ENCODE peak calls at places on chromosomes 16 and 17, in four cellular contexts. F, M, P and U are unnamed samples.

GRCh38 chr16:17318200-17318599 is 152.6 kb downstream of the XYLT1 start:
- DNase-seq in F (no peak), M (no peak), P (peak), U (no peak)

GRCh38 chr17:20234266-20234665 is 225.1 kb downstream of the SPECC1 start:
- DNase-seq in F (peak), M (no peak), P (no peak), U (no peak)

GRCh38 chr16:10122546-10122945 is 59.7 kb downstream of the GRIN2A start:
- DNase-seq in F (no peak), M (peak), P (no peak), U (peak)

GRCh38 chr17:7572588-7573323 is 6.7 kb upstream of the CD68 start:
- DNase-seq in F (peak), M (peak), P (peak), U (peak)

GRCh38 chr17:1762233-1762905 is 509 bp downstream of the SERPINF1 start:
- DNase-seq in F (no peak), M (no peak), P (no peak), U (no peak)

GRCh38 chr16:86306046-86306644 is 204.2 kb upstream of the FOXF1 start:
- DNase-seq in F (no peak), M (no peak), P (peak), U (no peak)

GRCh38 chr16:86522639-86523038 is 12.3 kb downstream of the FOXF1 start:
- DNase-seq in F (no peak), M (no peak), P (no peak), U (no peak)

GRCh38 chr17:64315032-64315490 is 52.0 kb upstream of the TEX2 start:
- DNase-seq in F (no peak), M (no peak), P (peak), U (no peak)

GRCh38 chr16:87178177-87178863 is 138.9 kb downstream of the C16orf95 start:
- DNase-seq in F (no peak), M (no peak), P (peak), U (no peak)

GRCh38 chr17:8384801-8385335 is 1.9 kb upstream of the RPL26 start:
- DNase-seq in F (no peak), M (no peak), P (peak), U (no peak)

GRCh38 chr16:89890200-89890599 is 16.8 kb downstream of the TCF25 start:
- DNase-seq in F (no peak), M (no peak), P (no peak), U (no peak)

GRCh38 chr16:57611184-57611583 is 17.2 kb upstream of the ADGRG1 start:
- DNase-seq in F (no peak), M (no peak), P (peak), U (no peak)

GRCh38 chr16:87851141-87851587 is 18.1 kb downstream of the SLC7A5 start:
- DNase-seq in F (no peak), M (no peak), P (no peak), U (no peak)

GRCh38 chr16:10787304-10787703 is 31.3 kb downstream of the TVP23A start:
- DNase-seq in F (no peak), M (peak), P (no peak), U (no peak)